ENCODE peak calls at places on chromosomes 2 and 18, in four cellular contexts. V, E, Y and D are unnamed samples.

GRCh38 chr2:186523781-186524180 is 37.7 kb downstream of the ZC3H15 start:
- DNase-seq in E (no peak), Y (no peak), V (no peak), D (no peak)

GRCh38 chr2:204665244-204665643 is 120.0 kb downstream of the PARD3B start:
- DNase-seq in V (no peak), E (no peak), Y (peak; percentile 10), D (no peak)

GRCh38 chr2:203532957-203533695 is 2.0 kb downstream of the RAPH1 start:
- DNase-seq in E (no peak), V (no peak), Y (peak; percentile 51), D (no peak)

GRCh38 chr2:7427293-7428060 is 510.3 kb downstream of the RNF144A start:
- DNase-seq in V (peak; percentile 66), Y (peak; percentile 53), E (peak; percentile 55), D (no peak)

GRCh38 chr2:226679389-226680057 is 120.1 kb downstream of the IRS1 start:
- DNase-seq in V (no peak), E (no peak), Y (no peak), D (no peak)

GRCh38 chr2:191935247-191935646 is 88.4 kb upstream of the CAVIN2 start:
- DNase-seq in E (no peak), V (no peak), Y (no peak), D (no peak)

GRCh38 chr2:147502895-147503294 is 341.9 kb upstream of the ACVR2A start:
- DNase-seq in Y (no peak), V (no peak), E (no peak), D (no peak)

GRCh38 chr18:11392292-11392691 is 217.1 kb upstream of the SLC35G4 start:
- DNase-seq in Y (no peak), V (no peak), E (peak; percentile 67), D (no peak)

GRCh38 chr2:209526541-209526940 is 102.7 kb downstream of the MAP2 start:
- DNase-seq in Y (no peak), V (no peak), E (no peak), D (no peak)

GRCh38 chr18:50895350-50896045 is 16.6 kb downstream of the ME2 start:
- DNase-seq in V (no peak), Y (no peak), E (no peak), D (no peak)

GRCh38 chr2:10654069-10654468 is 35.7 kb downstream of the NOL10 start:
- DNase-seq in V (no peak), E (no peak), Y (no peak), D (no peak)

GRCh38 chr18:12256946-12257345 is 2.8 kb downstream of the CIDEA start:
- DNase-seq in Y (no peak), V (no peak), E (no peak), D (no peak)

GRCh38 chr2:199596549-199596948 is 138.8 kb upstream of the SATB2 start:
- DNase-seq in V (no peak), Y (peak; percentile 41), E (peak; percentile 8), D (peak; percentile 28)

GRCh38 chr2:84919885-84920580 is 14.6 kb downstream of the TMSB10 start:
- DNase-seq in Y (peak; percentile 95), E (peak; percentile 28), V (no peak), D (no peak)

GRCh38 chr2:33342705-33343104 is 133.7 kb upstream of the RASGRP3 start:
- DNase-seq in E (no peak), V (no peak), Y (no peak), D (no peak)

GRCh38 chr2:28004086-28004485 is 113.6 kb downstream of the BABAM2 start:
- DNase-seq in Y (no peak), V (no peak), E (no peak), D (no peak)

GRCh38 chr2:218229239-218229638 is 12.2 kb downstream of the ARPC2 start:
- DNase-seq in E (no peak), Y (no peak), V (peak; percentile 88), D (no peak)

GRCh38 chr2:237588044-237588696 is 2.4 kb downstream of the RAB17 start:
- DNase-seq in E (no peak), Y (no peak), V (no peak), D (no peak)

GRCh38 chr18:65516209-65516608 is 234.6 kb upstream of the CDH7 start:
- DNase-seq in V (no peak), E (no peak), Y (no peak), D (no peak)

GRCh38 chr2:8408560-8409460 is 273.0 kb upstream of the ID2 start:
- DNase-seq in V (peak; percentile 99), Y (no peak), E (no peak), D (no peak)

GRCh38 chr2:11292464-11293255 is 51.8 kb downstream of the ROCK2 start:
- DNase-seq in E (no peak), V (no peak), Y (no peak), D (no peak)

GRCh38 chr2:88452151-88452851 is at the start of gene FOXI3:
- DNase-seq in E (no peak), Y (no peak), V (no peak), D (peak; percentile 47)

GRCh38 chr2:17303054-17303453 is 215.2 kb downstream of the RAD51AP2 start:
- DNase-seq in V (no peak), Y (no peak), E (no peak), D (no peak)

GRCh38 chr2:174794851-174795374 is 30.6 kb upstream of the CHRNA1 start:
- DNase-seq in V (no peak), E (no peak), Y (no peak), D (no peak)

GRCh38 chr2:46125798-46126197 is 171.4 kb upstream of the EPAS1 start:
- DNase-seq in E (no peak), Y (no peak), V (no peak), D (no peak)

GRCh38 chr2:71379086-71379485 is 47.5 kb downstream of the ZNF638 start:
- DNase-seq in V (no peak), E (peak; percentile 15), Y (no peak), D (no peak)

GRCh38 chr2:72001937-72002690 is 145.5 kb downstream of the CYP26B1 start:
- DNase-seq in E (no peak), Y (no peak), V (no peak), D (no peak)

GRCh38 chr18:23283933-23284430 is 148.7 kb downstream of the CABLES1 start:
- DNase-seq in E (no peak), V (peak; percentile 86), Y (peak; percentile 65), D (peak; percentile 36)

GRCh38 chr2:163698857-163699256 is 37.0 kb downstream of the FIGN start:
- DNase-seq in Y (no peak), V (no peak), E (no peak), D (peak; percentile 67)

GRCh38 chr2:30915485-30915884 is 108.2 kb upstream of the CAPN13 start:
- DNase-seq in V (no peak), E (peak; percentile 27), Y (peak; percentile 22), D (peak; percentile 70)

GRCh38 chr2:219099319-219099718 is 38.6 kb upstream of the IHH start:
- DNase-seq in E (no peak), Y (no peak), V (no peak), D (no peak)

GRCh38 chr18:36818652-36819051 is 10.2 kb downstream of the TPGS2 start:
- DNase-seq in E (no peak), Y (peak; percentile 20), V (no peak), D (no peak)

GRCh38 chr2:88738271-88738670 is 46.8 kb downstream of the RPIA start:
- DNase-seq in E (no peak), Y (no peak), V (no peak), D (no peak)

GRCh38 chr2:177242136-177242987 is 22.2 kb downstream of the NFE2L2 start:
- DNase-seq in E (no peak), Y (peak; percentile 70), V (no peak), D (no peak)

GRCh38 chr2:128302011-128302743 is 16.5 kb downstream of the HS6ST1 start:
- DNase-seq in Y (no peak), V (no peak), E (no peak), D (no peak)

GRCh38 chr2:216195565-216195978 is 86.4 kb downstream of the XRCC5 start:
- DNase-seq in E (no peak), V (no peak), Y (no peak), D (no peak)
- TF ChIP-seq CBFB in E (no peak), V (no peak), Y (no peak), D (no peak)

DNA sequence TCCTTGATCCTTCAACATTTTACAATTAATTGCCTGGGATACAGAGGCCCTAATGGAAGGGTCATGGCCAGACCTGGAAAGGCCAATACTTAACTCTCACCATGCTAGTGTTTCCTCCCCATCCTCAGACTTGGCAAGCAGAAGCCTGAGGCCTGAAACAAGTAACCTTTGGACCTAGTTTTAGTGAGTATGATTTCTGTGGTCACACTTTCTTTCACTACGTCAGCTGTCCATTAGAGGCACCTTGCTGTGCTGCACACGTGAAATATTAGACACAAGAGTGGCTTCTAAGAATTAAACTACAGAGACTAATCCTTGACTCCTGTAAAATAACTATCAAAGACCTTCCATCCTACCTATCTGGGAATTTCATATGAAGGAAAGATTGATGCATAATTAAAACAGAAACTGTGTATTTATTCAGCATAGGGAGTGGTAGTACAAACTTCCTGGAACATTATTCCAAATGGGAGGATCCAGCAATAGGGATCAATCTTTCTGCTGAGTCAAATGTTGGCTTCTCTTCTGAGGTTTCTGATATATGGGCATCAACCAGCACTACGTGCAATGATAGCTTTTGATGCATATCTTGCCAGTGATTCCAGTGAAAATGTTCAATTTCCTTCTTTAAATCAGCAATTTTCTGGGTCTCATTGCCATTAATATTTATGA is 249.7 kb downstream of the IKZF2 start:
- DNase-seq in Y (no peak), E (no peak), V (no peak), D (no peak)
- TF ChIP-seq CBFB in Y (no peak), E (no peak), V (no peak), D (no peak)

GRCh38 chr18:80196528-80197320 is 50.6 kb downstream of the PARD6G start:
- DNase-seq in V (no peak), Y (no peak), E (no peak), D (no peak)
- TF ChIP-seq CBFB in V (no peak), Y (no peak), E (no peak), D (no peak)

GRCh38 chr2:168961450-168962229 is 60.5 kb downstream of the G6PC2 start:
- DNase-seq in Y (peak; percentile 84), E (peak; percentile 69), V (peak; percentile 41), D (peak; percentile 14)
- TF ChIP-seq CBFB in Y (no peak), E (no peak), V (no peak), D (no peak)